ENCODE peak calls at places on chromosomes 4 and X, in six cellular contexts. S is BJ; G is NCI-H226; Q is stimulated activated CD8-positive, alpha-beta memory T cell treated with anti-CD3 and anti-CD28 coated beads, Interleukin-2, amount 100 ng/mL, for 48 hours; X is T follicular helper cell; U is SIG-M5. V is an unnamed sample.

GRCh38 chr4:187357861-187358260 is 634.2 kb upstream of the FAT1 start:
- DNase-seq in U (no peak), S (no peak), G (no peak), Q (no peak), X (no peak), V (no peak)

GRCh38 chr4:67573193-67573592 is 14.7 kb downstream of the STAP1 start:
- DNase-seq in G (no peak), S (no peak), X (no peak), Q (no peak), U (no peak), V (no peak)

GRCh38 chr4:41934813-41935651 is at the start of gene TMEM33:
- DNase-seq in Q (peak), U (peak), G (peak), S (peak), X (peak), V (peak)

GRCh38 chrX:71282514-71283408 is 674 bp upstream of the NONO start:
- DNase-seq in G (peak), Q (no peak), X (peak), U (no peak), S (peak), V (no peak)

GRCh38 chr4:2790583-2791517 is 2.0 kb upstream of the SH3BP2 start:
- DNase-seq in G (no peak), X (no peak), S (no peak), Q (no peak), U (no peak), V (no peak)

GRCh38 chr4:4859010-4859798 is at the start of gene MSX1:
- DNase-seq in U (no peak), X (peak), S (no peak), Q (peak), G (peak), V (peak)

GRCh38 chrX:22660756-22661155 is 339.0 kb upstream of the DDX53 start:
- DNase-seq in X (no peak), Q (no peak), G (no peak), U (no peak), S (no peak), V (no peak)

GRCh38 chrX:153900806-153901752 is 3.4 kb upstream of the AVPR2 start:
- DNase-seq in X (peak), S (peak), Q (no peak), U (peak), G (peak), V (peak)

GRCh38 chrX:64379924-64380323 is 15.3 kb downstream of the MTMR8 start:
- DNase-seq in Q (no peak), U (no peak), G (no peak), X (no peak), S (no peak), V (no peak)

GRCh38 chrX:102976793-102977495 is 39.9 kb downstream of the RAB40AL start:
- DNase-seq in X (no peak), G (peak), S (peak), U (no peak), Q (no peak), V (peak)

GRCh38 chrX:49041683-49042529 is 1.3 kb downstream of the TFE3 start:
- DNase-seq in X (no peak), Q (no peak), G (peak), U (no peak), S (no peak), V (no peak)

GRCh38 chr4:24927039-24927438 is 14.2 kb upstream of the CCDC149 start:
- DNase-seq in G (no peak), S (no peak), Q (no peak), X (no peak), U (no peak), V (no peak)

GRCh38 chrX:153970398-153971123 is 1.1 kb downstream of the HCFC1 start:
- DNase-seq in Q (no peak), S (no peak), G (peak), X (no peak), U (no peak), V (no peak)

GRCh38 chr4:24770111-24770584 is 25.2 kb upstream of the SOD3 start:
- DNase-seq in Q (no peak), G (peak), S (peak), X (no peak), U (no peak), V (peak)

GRCh38 chr4:17535242-17535641 is 20.3 kb downstream of the CLRN2 start:
- DNase-seq in S (no peak), Q (no peak), X (no peak), G (no peak), U (no peak), V (no peak)

GRCh38 chr4:7334521-7335275 is 100.0 kb downstream of the PSAPL1 start:
- DNase-seq in X (no peak), U (no peak), S (no peak), Q (no peak), G (no peak), V (no peak)

GRCh38 chrX:30590368-30590767 is 12.8 kb upstream of the TASL start:
- DNase-seq in Q (no peak), G (no peak), X (no peak), U (peak), S (no peak), V (no peak)

GRCh38 chr4:155889036-155889793 is 14.3 kb upstream of the TDO2 start:
- DNase-seq in G (peak), X (no peak), Q (no peak), S (peak), U (peak), V (peak)

GRCh38 chr4:3220586-3221494 is 28.1 kb upstream of the MSANTD1 start:
- DNase-seq in S (no peak), Q (no peak), U (no peak), X (no peak), G (no peak), V (no peak)

GRCh38 chr4:32133734-32134133 is 1413.6 kb downstream of the PCDH7 start:
- DNase-seq in X (no peak), Q (no peak), U (no peak), S (no peak), G (no peak), V (no peak)

GRCh38 chr4:103046416-103047290 is 27.1 kb upstream of the SLC9B1 start:
- DNase-seq in U (no peak), G (peak), Q (no peak), S (no peak), X (peak), V (no peak)

GRCh38 chr4:69057620-69058409 is 38.5 kb upstream of the UGT2B7 start:
- DNase-seq in Q (no peak), X (no peak), G (no peak), U (no peak), S (no peak), V (no peak)

GRCh38 chr4:24529555-24529954 is 54.8 kb downstream of the DHX15 start:
- DNase-seq in U (no peak), S (no peak), Q (no peak), G (no peak), X (no peak), V (no peak)

GRCh38 chr4:46820154-46820553 is 88.9 kb downstream of the COX7B2 start:
- DNase-seq in X (no peak), Q (no peak), U (no peak), G (no peak), S (no peak), V (no peak)

GRCh38 chrX:40314070-40314469 is 216.3 kb upstream of the BCOR start:
- DNase-seq in U (no peak), Q (no peak), S (no peak), G (no peak), X (no peak), V (no peak)

GRCh38 chrX:13082286-13083065 is 38.1 kb upstream of the FAM9C start:
- DNase-seq in G (no peak), U (no peak), S (no peak), X (no peak), Q (no peak), V (no peak)

GRCh38 chr4:188171551-188171950 is 32.3 kb downstream of the TRIML1 start:
- DNase-seq in X (no peak), U (no peak), G (no peak), S (no peak), Q (no peak), V (no peak)

GRCh38 chr4:77613267-77613666 is 7.6 kb downstream of the CXCL13 start:
- DNase-seq in S (no peak), X (no peak), U (no peak), G (no peak), Q (no peak), V (no peak)

GRCh38 chrX:154486052-154486395 is 391 bp downstream of the UBL4A start:
- DNase-seq in S (no peak), U (no peak), X (no peak), Q (no peak), G (no peak), V (no peak)

GRCh38 chrX:131830400-131831184 is 192.5 kb upstream of the STK26 start:
- DNase-seq in S (no peak), U (peak), X (no peak), G (no peak), Q (no peak), V (peak)

GRCh38 chrX:155068165-155068564 is 2.8 kb downstream of the CMC4 start:
- DNase-seq in X (no peak), U (no peak), Q (no peak), G (peak), S (no peak), V (peak)

GRCh38 chr4:56844817-56845580 is 23.5 kb upstream of the SPINK2 start:
- DNase-seq in U (no peak), X (no peak), Q (no peak), S (no peak), G (no peak), V (no peak)

GRCh38 chr4:40247350-40247749 is 50.5 kb downstream of the RHOH start:
- DNase-seq in U (no peak), X (no peak), Q (no peak), G (no peak), S (no peak), V (no peak)

GRCh38 chrX:132636080-132636479 is 147.2 kb upstream of the MBNL3 start:
- DNase-seq in S (no peak), U (no peak), X (no peak), Q (no peak), G (no peak), V (no peak)

GRCh38 chr4:20462426-20463175 is 210.9 kb downstream of the SLIT2 start:
- DNase-seq in X (no peak), G (peak), Q (no peak), S (no peak), U (no peak), V (no peak)

GRCh38 chrX:7147431-7147977 is at the start of gene STS:
- DNase-seq in S (no peak), U (no peak), Q (peak), G (peak), X (peak), V (no peak)

GRCh38 chr4:175444512-175444911 is 367.6 kb downstream of the GPM6A start:
- DNase-seq in G (no peak), Q (no peak), X (no peak), U (no peak), S (no peak), V (no peak)